ENCODE peak calls at places on chromosomes 6 and 20, in five cellular contexts. D is retinal pigment epithelial cell; P is choroid plexus epithelial cell; G is CD4-positive, alpha-beta T cell; O is lower lobe of right lung. J is an unnamed sample.

GRCh38 chr6:66128676-66129075 is 421.6 kb upstream of the EYS start:
- DNase-seq in D (no peak), P (no peak), G (no peak), O (no peak), J (no peak)

GRCh38 chr6:77403424-77403823 is 59.9 kb downstream of the HTR1B start:
- DNase-seq in D (peak; percentile 10), P (peak; percentile 50), G (no peak), O (no peak), J (no peak)

GRCh38 chr6:159533568-159533967 is 159.5 kb downstream of the SOD2 start:
- DNase-seq in D (no peak), P (no peak), G (no peak), O (no peak), J (no peak)

GRCh38 chr6:159809149-159809548 is 9.1 kb downstream of the PNLDC1 start:
- DNase-seq in D (no peak), P (no peak), G (no peak), O (no peak), J (no peak)

GRCh38 chr6:36676142-36677058 is 2.1 kb upstream of the CDKN1A start:
- DNase-seq in D (no peak), P (peak; percentile 57), G (no peak), O (no peak), J (no peak)

GRCh38 chr20:40254023-40254772 is 434.8 kb downstream of the MAFB start:
- DNase-seq in D (no peak), P (peak; percentile 9), G (no peak), O (no peak), J (no peak)

GRCh38 chr6:11414564-11414963 is 123.0 kb upstream of the TMEM170B start:
- DNase-seq in D (peak; percentile 86), P (peak; percentile 38), G (peak; percentile 2), O (no peak), J (no peak)

GRCh38 chr20:24034820-24035219 is 46.2 kb upstream of the GGTLC1 start:
- DNase-seq in D (no peak), P (peak; percentile 67), G (no peak), O (no peak), J (no peak)

GRCh38 chr20:3843490-3843889 is 3.1 kb upstream of the MAVS start:
- DNase-seq in D (no peak), P (peak; percentile 76), G (no peak), O (no peak), J (no peak)

GRCh38 chr20:2887715-2888114 is 14.4 kb downstream of the PTPRA start:
- DNase-seq in D (no peak), P (no peak), G (no peak), O (no peak), J (no peak)

GRCh38 chr6:52572536-52572935 is 4.3 kb downstream of the TRAM2 start:
- DNase-seq in D (no peak), P (no peak), G (no peak), O (no peak), J (no peak)

GRCh38 chr6:52575490-52575868 is 1.4 kb downstream of the TRAM2 start:
- DNase-seq in D (no peak), P (no peak), G (no peak), O (no peak), J (no peak)

GRCh38 chr6:52571099-52571755 is 5.6 kb downstream of the TRAM2 start:
- DNase-seq in D (peak; percentile 66), P (no peak), G (no peak), O (no peak), J (no peak)

GRCh38 chr6:52574709-52575489 is 2.0 kb downstream of the TRAM2 start:
- DNase-seq in D (no peak), P (peak; percentile 61), G (peak; percentile 40), O (peak; percentile 57), J (no peak)

DNA sequence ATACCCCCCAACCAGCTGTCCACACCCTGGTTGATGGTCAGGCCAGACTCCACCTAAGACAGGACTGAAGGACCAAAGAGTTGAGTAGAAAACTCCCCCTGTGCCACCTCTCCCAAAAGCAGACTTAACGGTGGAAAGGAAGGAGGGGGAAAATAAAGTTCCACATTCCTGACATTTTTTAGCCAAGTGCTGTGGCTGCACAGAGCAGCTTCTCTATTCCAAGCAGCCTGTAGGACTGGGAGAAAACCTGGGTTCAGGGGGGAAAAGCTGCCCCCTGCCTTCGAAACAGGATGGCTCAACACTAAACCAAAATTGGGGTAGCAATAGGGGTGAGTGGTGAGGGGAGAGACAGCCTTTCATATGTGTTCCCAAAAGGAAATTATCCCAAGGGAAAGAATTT is 3.6 kb downstream of the TRAM2 start:
- DNase-seq in D (no peak), P (peak; percentile 60), G (no peak), O (no peak), J (no peak)
- TF ChIP-seq CTCF in D (peak; percentile 25), P (peak; percentile 37), G (no peak), O (peak; percentile 10), J (no peak)

GRCh38 chr20:45325367-45325766 is 17.3 kb upstream of the MATN4 start:
- DNase-seq in D (no peak), P (no peak), G (no peak), O (no peak), J (no peak)
- TF ChIP-seq CTCF in D (no peak), P (no peak), G (no peak), O (no peak), J (no peak)

DNA sequence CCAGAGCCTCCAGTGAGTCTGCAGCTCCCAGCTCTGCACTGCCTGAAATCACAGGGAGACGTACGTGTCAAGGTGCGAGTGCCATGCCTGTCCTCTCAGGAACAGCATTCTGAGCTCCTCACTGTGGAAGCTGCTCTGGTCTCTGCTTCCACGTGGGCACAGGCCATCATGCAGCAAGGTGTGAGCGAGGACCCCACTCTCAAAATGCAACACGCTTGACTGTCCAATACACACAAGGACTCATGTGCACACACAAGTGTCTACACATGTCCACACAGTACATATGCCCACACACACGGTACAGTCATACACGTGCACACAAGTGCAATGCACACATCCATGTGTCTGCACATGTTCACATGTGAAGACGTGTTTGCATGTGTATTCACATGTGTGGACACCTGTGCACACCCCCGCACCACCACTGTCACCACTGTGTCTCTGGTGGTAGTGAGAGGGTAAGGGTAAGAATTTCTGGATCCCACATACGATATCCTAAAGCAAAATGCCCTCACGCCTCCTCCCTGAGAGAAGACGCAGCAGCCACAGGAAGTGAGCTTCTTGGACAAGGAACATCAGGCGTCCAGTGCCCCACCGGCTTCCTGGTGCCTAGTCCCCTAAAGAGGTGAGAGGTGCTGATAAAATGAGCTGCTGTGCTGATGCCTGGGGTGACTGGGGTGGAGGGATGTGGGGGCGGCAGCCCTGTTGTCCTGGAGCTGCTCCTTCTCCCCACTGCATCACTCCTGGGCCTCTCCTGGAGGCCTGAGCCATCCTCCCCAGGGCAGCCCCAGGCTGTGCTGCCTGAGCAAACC is 260.4 kb downstream of the DLL1 start:
- DNase-seq in D (no peak), P (no peak), G (no peak), O (no peak), J (no peak)
- TF ChIP-seq CTCF in D (no peak), P (no peak), G (no peak), O (no peak), J (no peak)

DNA sequence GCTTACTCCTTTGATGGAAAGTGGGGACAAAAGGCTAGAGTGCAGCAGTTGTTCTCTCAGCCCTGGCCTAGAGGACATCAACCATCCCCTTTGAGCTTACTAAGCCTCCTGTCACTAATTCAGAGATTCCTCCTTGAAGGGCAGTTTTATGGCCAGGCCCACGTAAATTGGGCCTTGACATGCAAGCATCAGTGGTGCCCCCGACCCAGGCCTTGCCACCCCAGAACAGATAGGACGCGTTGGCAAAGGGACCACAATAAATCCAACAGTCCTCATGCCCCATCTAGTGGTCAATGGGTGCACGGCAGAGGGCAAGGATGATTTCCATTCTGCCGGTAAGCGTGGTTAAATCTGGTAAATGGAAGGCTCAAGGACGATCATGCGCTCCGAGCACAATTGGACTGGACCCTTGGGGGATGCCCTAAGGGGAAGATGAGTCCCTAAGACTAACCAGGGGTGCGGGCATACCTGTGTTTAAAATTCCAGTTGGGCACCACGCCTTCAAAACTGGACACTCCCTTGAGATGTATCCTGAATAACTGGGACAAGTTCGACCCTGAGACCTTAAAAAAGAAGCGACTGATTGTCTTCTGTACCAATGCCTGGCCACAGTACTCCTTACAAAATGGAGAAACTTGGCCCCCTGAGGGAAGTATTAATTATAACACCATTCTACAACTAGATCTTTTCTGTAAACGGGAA is 32.6 kb downstream of the CEP85L start:
- DNase-seq in D (no peak), P (peak; percentile 51), G (peak; percentile 68), O (peak; percentile 47), J (peak; percentile 41)
- TF ChIP-seq CTCF in D (peak; percentile 96), P (peak; percentile 97), G (peak; percentile 76), O (peak; percentile 92), J (no peak)

GRCh38 chr6:111551521-111552231 is 54.0 kb downstream of the TRAF3IP2 start:
- DNase-seq in D (peak; percentile 95), P (peak; percentile 22), G (no peak), O (peak; percentile 75), J (no peak)

GRCh38 chr6:111552999-111553398 is 52.7 kb downstream of the TRAF3IP2 start:
- DNase-seq in D (no peak), P (no peak), G (no peak), O (no peak), J (no peak)

GRCh38 chr6:111552241-111552744 is 53.4 kb downstream of the TRAF3IP2 start:
- DNase-seq in D (peak; percentile 99), P (peak; percentile 94), G (no peak), O (no peak), J (no peak)

GRCh38 chr6:111555041-111555440 is 50.6 kb downstream of the TRAF3IP2 start:
- DNase-seq in D (no peak), P (peak; percentile 31), G (no peak), O (no peak), J (no peak)

DNA sequence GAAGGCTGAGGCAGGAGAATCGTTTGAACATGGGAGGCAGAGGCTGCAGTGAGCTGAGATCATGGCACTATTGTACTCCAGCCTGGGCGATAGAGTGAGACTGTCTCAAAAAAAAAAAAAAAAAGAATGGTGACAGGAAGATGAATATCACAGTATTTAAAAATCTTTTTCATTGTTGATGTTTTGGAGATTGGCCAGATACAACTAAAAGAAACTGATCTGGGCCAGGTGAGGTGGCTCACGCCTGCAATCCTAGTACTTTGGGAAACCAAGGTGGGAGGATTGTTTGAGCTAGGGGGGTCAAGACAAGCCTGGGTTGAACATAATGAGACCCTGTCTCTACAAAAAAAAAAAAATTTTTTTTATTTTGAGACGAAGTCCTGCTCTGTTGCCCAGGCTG is 52.1 kb downstream of the TRAF3IP2 start:
- DNase-seq in D (no peak), P (no peak), G (no peak), O (no peak), J (no peak)
- TF ChIP-seq CTCF in D (no peak), P (no peak), G (no peak), O (no peak), J (no peak)